ENCODE peak calls at places on chromosomes 12 and 14, in four cellular contexts. One of them, this sample, is unnamed.

GRCh38 chr14:102590667-102591099 is 1.8 kb upstream of the RCOR1 start:
- DNase-seq in HepG2: peak
- DNase-seq in H1: peak
- DNase-seq in K562: peak
- DNase-seq in this sample: peak

GRCh38 chr12:62813031-62813829 is 121.7 kb downstream of the PPM1H start:
- DNase-seq in K562: peak
- DNase-seq in H1: peak
- DNase-seq in HepG2: no peak
- DNase-seq in this sample: peak

GRCh38 chr14:100783630-100784321 is 42.1 kb upstream of the MEG3 start:
- DNase-seq in K562: no peak
- DNase-seq in HepG2: no peak
- DNase-seq in H1: no peak
- DNase-seq in this sample: no peak

GRCh38 chr12:87793134-87793533 is 236.1 kb downstream of the C12orf50 start:
- DNase-seq in H1: no peak
- DNase-seq in HepG2: no peak
- DNase-seq in K562: no peak
- DNase-seq in this sample: no peak

GRCh38 chr14:91892918-91893527 is 25.7 kb upstream of the TC2N start:
- DNase-seq in HepG2: peak
- DNase-seq in K562: peak
- DNase-seq in H1: peak
- DNase-seq in this sample: peak

GRCh38 chr12:112331891-112332290 is 50.3 kb downstream of the HECTD4 start:
- DNase-seq in HepG2: no peak
- DNase-seq in K562: no peak
- DNase-seq in H1: no peak
- DNase-seq in this sample: no peak

GRCh38 chr14:30757082-30757481 is 117.3 kb upstream of the COCH start:
- DNase-seq in K562: no peak
- DNase-seq in HepG2: no peak
- DNase-seq in H1: no peak
- DNase-seq in this sample: no peak

GRCh38 chr14:92412912-92413311 is 89.9 kb downstream of the SLC24A4 start:
- DNase-seq in HepG2: no peak
- DNase-seq in H1: no peak
- DNase-seq in K562: no peak
- DNase-seq in this sample: no peak

GRCh38 chr12:119942386-119942785 is 46.6 kb upstream of the BICDL1 start:
- DNase-seq in H1: no peak
- DNase-seq in K562: no peak
- DNase-seq in HepG2: no peak
- DNase-seq in this sample: no peak

GRCh38 chr14:35993512-35993960 is 167.4 kb downstream of the BRMS1L start:
- DNase-seq in H1: no peak
- DNase-seq in K562: no peak
- DNase-seq in HepG2: no peak
- DNase-seq in this sample: no peak

GRCh38 chr12:110998165-110998564 is 77.8 kb upstream of the MYL2 start:
- DNase-seq in HepG2: no peak
- DNase-seq in H1: no peak
- DNase-seq in K562: no peak
- DNase-seq in this sample: no peak

GRCh38 chr12:41992692-41993215 is 151.9 kb downstream of the GXYLT1 start:
- DNase-seq in H1: no peak
- DNase-seq in HepG2: no peak
- DNase-seq in K562: no peak
- DNase-seq in this sample: no peak

GRCh38 chr14:54737132-54737711 is 165.4 kb downstream of the GCH1 start:
- DNase-seq in K562: peak
- DNase-seq in H1: no peak
- DNase-seq in HepG2: no peak
- DNase-seq in this sample: no peak

GRCh38 chr14:101969480-101969879 is 5.1 kb downstream of the DYNC1H1 start:
- DNase-seq in K562: no peak
- DNase-seq in H1: no peak
- DNase-seq in HepG2: no peak
- DNase-seq in this sample: no peak

GRCh38 chr12:52527121-52527800 is 7.1 kb upstream of the KRT5 start:
- DNase-seq in HepG2: no peak
- DNase-seq in H1: peak
- DNase-seq in K562: no peak
- DNase-seq in this sample: no peak

GRCh38 chr14:103584326-103584915 is 21.7 kb downstream of the COA8 start:
- DNase-seq in K562: no peak
- DNase-seq in HepG2: no peak
- DNase-seq in H1: no peak
- DNase-seq in this sample: no peak

GRCh38 chr14:80629606-80630005 is 311.9 kb downstream of the CEP128 start:
- DNase-seq in H1: no peak
- DNase-seq in HepG2: no peak
- DNase-seq in K562: no peak
- DNase-seq in this sample: no peak

GRCh38 chr14:81206115-81206514 is 14.6 kb downstream of the GTF2A1 start:
- DNase-seq in K562: no peak
- DNase-seq in HepG2: peak
- DNase-seq in H1: no peak
- DNase-seq in this sample: no peak

GRCh38 chr12:32776258-32776657 is 20.6 kb upstream of the YARS2 start:
- DNase-seq in K562: no peak
- DNase-seq in H1: no peak
- DNase-seq in HepG2: no peak
- DNase-seq in this sample: no peak

GRCh38 chr12:113161415-113162016 is 12.0 kb downstream of the CFAP73 start:
- DNase-seq in HepG2: no peak
- DNase-seq in H1: peak
- DNase-seq in K562: peak
- DNase-seq in this sample: peak

GRCh38 chr14:67529947-67530935 is 2.8 kb upstream of the PLEKHH1 start:
- DNase-seq in H1: no peak
- DNase-seq in K562: no peak
- DNase-seq in HepG2: no peak
- DNase-seq in this sample: no peak

GRCh38 chr12:2672863-2673262 is 121.9 kb upstream of the FKBP4 start:
- DNase-seq in HepG2: no peak
- DNase-seq in K562: no peak
- DNase-seq in H1: peak
- DNase-seq in this sample: no peak

GRCh38 chr12:44628180-44628579 is 247.9 kb downstream of the NELL2 start:
- DNase-seq in HepG2: no peak
- DNase-seq in H1: no peak
- DNase-seq in K562: no peak
- DNase-seq in this sample: no peak

GRCh38 chr12:4700621-4701026 is 19.6 kb upstream of the GALNT8 start:
- DNase-seq in H1: no peak
- DNase-seq in K562: no peak
- DNase-seq in HepG2: no peak
- DNase-seq in this sample: no peak

GRCh38 chr12:69154585-69155363 is 84.6 kb upstream of the CPSF6 start:
- DNase-seq in HepG2: peak
- DNase-seq in K562: peak
- DNase-seq in H1: peak
- DNase-seq in this sample: peak

GRCh38 chr14:80164991-80165390 is 46.3 kb downstream of the DIO2 start:
- DNase-seq in K562: no peak
- DNase-seq in HepG2: no peak
- DNase-seq in H1: no peak
- DNase-seq in this sample: no peak

GRCh38 chr12:48956279-48957140 is 777 bp downstream of the ARF3 start:
- DNase-seq in HepG2: peak
- DNase-seq in K562: peak
- DNase-seq in H1: peak
- DNase-seq in this sample: peak

GRCh38 chr12:11755311-11755930 is 105.9 kb downstream of the ETV6 start:
- DNase-seq in K562: no peak
- DNase-seq in HepG2: no peak
- DNase-seq in H1: no peak
- DNase-seq in this sample: no peak

GRCh38 chr12:107518868-107519267 is 166.7 kb upstream of the PWP1 start:
- DNase-seq in HepG2: no peak
- DNase-seq in K562: no peak
- DNase-seq in H1: no peak
- DNase-seq in this sample: no peak

GRCh38 chr12:116366456-116366776 is 88.9 kb upstream of the MED13L start:
- DNase-seq in K562: no peak
- DNase-seq in H1: no peak
- DNase-seq in HepG2: no peak
- DNase-seq in this sample: no peak

GRCh38 chr12:7075518-7075917 is 15.0 kb downstream of the C1S start:
- DNase-seq in K562: no peak
- DNase-seq in HepG2: no peak
- DNase-seq in H1: no peak
- DNase-seq in this sample: no peak

GRCh38 chr12:7076493-7076892 is 15.8 kb downstream of the C1R start:
- DNase-seq in HepG2: no peak
- DNase-seq in K562: no peak
- DNase-seq in H1: no peak
- DNase-seq in this sample: no peak

GRCh38 chr12:7078163-7078562 is 14.1 kb downstream of the C1R start:
- DNase-seq in H1: no peak
- DNase-seq in HepG2: no peak
- DNase-seq in K562: no peak
- DNase-seq in this sample: no peak

GRCh38 chr12:7079826-7080125 is 12.5 kb downstream of the C1R start:
- DNase-seq in H1: no peak
- DNase-seq in K562: no peak
- DNase-seq in HepG2: no peak
- DNase-seq in this sample: no peak

DNA sequence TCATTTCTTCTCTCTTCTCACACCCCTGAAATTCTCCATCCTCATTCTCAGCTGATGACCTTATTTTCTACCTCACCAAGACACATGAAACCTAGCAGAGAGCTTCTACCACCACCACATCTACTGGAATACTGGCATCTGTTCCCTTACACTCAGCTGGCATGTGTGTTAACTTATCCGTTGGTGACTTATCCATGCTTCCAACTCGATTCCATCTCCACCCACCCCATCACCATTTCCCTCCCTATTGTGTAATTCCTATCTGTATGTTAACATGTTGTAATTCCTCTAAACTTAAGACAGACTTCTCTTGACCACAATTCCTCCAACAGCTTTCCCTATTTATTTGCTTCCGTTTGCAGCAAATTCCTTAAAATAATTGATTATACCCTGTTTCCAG is 15.4 kb downstream of the C1S start:
- DNase-seq in H1: no peak
- DNase-seq in K562: no peak
- DNase-seq in HepG2: no peak
- DNase-seq in this sample: no peak
- TF ChIP-seq ATF3 in H1: no peak
- TF ChIP-seq ATF3 in K562: no peak
- TF ChIP-seq ATF3 in HepG2: no peak
- TF ChIP-seq ATF3 in this sample: no peak

DNA sequence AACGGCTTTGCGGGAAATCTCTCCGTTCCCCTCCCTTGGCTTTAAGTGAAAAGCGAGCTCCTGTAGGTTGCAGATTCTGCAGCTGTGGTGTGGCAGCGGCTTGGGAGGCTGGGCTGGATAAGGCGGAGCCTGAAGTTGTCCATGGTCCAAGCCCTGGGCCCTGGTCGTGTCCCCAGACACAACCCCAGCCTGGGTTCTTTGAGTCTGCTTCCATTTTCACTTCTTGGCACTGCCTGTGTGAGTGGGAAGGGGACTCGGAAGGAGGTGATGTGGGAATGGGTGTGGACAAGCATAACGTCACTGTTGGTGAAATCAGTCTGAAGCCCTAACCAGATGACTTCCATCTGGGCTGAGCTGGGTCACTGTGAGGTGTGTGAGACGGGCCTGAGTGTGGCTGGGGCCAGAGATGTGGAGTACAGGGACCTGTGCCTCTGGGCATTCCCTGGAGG is 43.0 kb upstream of the CTDSP2 start:
- DNase-seq in K562: no peak
- DNase-seq in HepG2: no peak
- DNase-seq in H1: no peak
- DNase-seq in this sample: no peak
- TF ChIP-seq FOSL1 in K562: no peak
- TF ChIP-seq FOSL1 in HepG2: no peak
- TF ChIP-seq FOSL1 in H1: no peak
- TF ChIP-seq FOSL1 in this sample: no peak

GRCh38 chr12:16241346-16241745 is 36.1 kb downstream of the SLC15A5 start:
- DNase-seq in K562: no peak
- DNase-seq in HepG2: no peak
- DNase-seq in H1: no peak
- DNase-seq in this sample: no peak
- TF ChIP-seq ATF3 in K562: no peak
- TF ChIP-seq ATF3 in HepG2: no peak
- TF ChIP-seq ATF3 in H1: no peak
- TF ChIP-seq ATF3 in this sample: no peak

GRCh38 chr14:69038449-69039286 is 59.6 kb upstream of the ACTN1 start:
- DNase-seq in H1: no peak
- DNase-seq in K562: no peak
- DNase-seq in HepG2: no peak
- DNase-seq in this sample: no peak

GRCh38 chr14:69039287-69039628 is 60.2 kb upstream of the ACTN1 start:
- DNase-seq in K562: no peak
- DNase-seq in HepG2: peak
- DNase-seq in H1: no peak
- DNase-seq in this sample: peak

GRCh38 chr14:69036757-69037506 is 57.8 kb upstream of the ACTN1 start:
- DNase-seq in HepG2: no peak
- DNase-seq in K562: peak
- DNase-seq in H1: no peak
- DNase-seq in this sample: no peak

GRCh38 chr14:69037790-69038448 is 58.8 kb upstream of the ACTN1 start:
- DNase-seq in HepG2: no peak
- DNase-seq in K562: peak
- DNase-seq in H1: no peak
- DNase-seq in this sample: no peak

DNA sequence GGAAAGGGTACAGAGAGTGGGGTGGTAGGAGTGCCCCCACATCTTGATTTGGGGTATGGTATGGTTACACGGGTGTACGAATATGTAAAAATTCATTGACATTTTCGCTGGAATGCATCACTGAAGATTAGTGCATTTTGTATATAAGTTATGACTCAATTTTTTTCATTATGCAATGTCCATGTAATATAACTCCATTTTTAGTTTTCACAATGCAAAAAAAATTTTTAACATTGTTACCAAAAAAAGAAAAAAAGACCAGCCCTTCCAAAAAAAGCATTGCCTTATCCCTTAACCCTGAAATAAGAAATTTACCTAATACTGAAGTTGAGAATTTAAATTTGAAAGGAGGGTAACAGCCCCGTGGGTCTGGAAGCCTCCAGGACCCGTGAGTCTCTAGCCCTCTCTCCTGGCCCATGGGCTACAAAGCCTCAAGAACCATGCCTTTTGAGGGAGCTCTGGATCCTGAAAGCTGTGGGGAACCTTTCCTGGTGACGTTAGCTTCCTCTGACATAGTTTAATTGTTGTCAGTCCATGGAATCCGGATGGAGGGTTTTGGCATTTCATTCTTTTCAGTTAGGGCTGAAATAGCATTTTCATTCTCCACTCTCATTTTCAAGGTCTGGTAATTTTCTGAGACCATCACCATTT is 55.6 kb upstream of the ACTN1 start:
- DNase-seq in HepG2: no peak
- DNase-seq in K562: no peak
- DNase-seq in H1: no peak
- DNase-seq in this sample: no peak
- TF ChIP-seq FOSL1 in HepG2: no peak
- TF ChIP-seq FOSL1 in K562: no peak
- TF ChIP-seq FOSL1 in H1: no peak
- TF ChIP-seq FOSL1 in this sample: no peak

GRCh38 chr14:77037886-77038511 is 9.5 kb upstream of the IRF2BPL start:
- DNase-seq in K562: no peak
- DNase-seq in HepG2: no peak
- DNase-seq in H1: peak
- DNase-seq in this sample: no peak
- TF ChIP-seq ATF3 in K562: no peak
- TF ChIP-seq ATF3 in HepG2: no peak
- TF ChIP-seq ATF3 in H1: no peak
- TF ChIP-seq ATF3 in this sample: no peak